ENCODE peak calls at places on chromosomes 2 and 18, in ten cellular contexts. W is foreskin fibroblast, S is cerebellar cortex, F is NCI-H2171 treated with DMSO at 0.1 percent for 48 hours, C is progenitor cell of endocrine pancreas, L is GM13977, R is endodermal cell, G is adrenal gland, K is NCI-H1436 treated with DMSO at 0.1 percent for 48 hours, P is neuronal stem cell. D is an unnamed sample.

GRCh38 chr2:28662468-28663095 is 89.0 kb upstream of the PPP1CB start:
- DNase-seq in F (no peak), G (no peak), S (no peak), P (no peak), L (no peak), K (no peak), C (no peak), W (peak), R (no peak), D (peak)

GRCh38 chr2:228535396-228535795 is 353.9 kb upstream of the SPHKAP start:
- DNase-seq in F (peak), W (no peak), C (no peak), G (no peak), K (no peak), S (peak), P (no peak), L (no peak), R (no peak), D (no peak)

GRCh38 chr2:109418716-109419115 is 195.1 kb downstream of the SEPTIN10 start:
- DNase-seq in F (no peak), C (no peak), K (no peak), R (no peak), G (no peak), L (no peak), S (no peak), P (no peak), W (no peak), D (no peak)

GRCh38 chr2:53952519-53952918 is 18.3 kb downstream of the PSME4 start:
- DNase-seq in S (no peak), P (no peak), L (no peak), C (no peak), F (no peak), K (no peak), G (no peak), R (peak), W (no peak), D (no peak)

GRCh38 chr2:8527031-8527430 is 154.8 kb upstream of the ID2 start:
- DNase-seq in R (no peak), W (no peak), F (no peak), K (no peak), L (no peak), G (no peak), C (no peak), S (no peak), P (no peak), D (no peak)

GRCh38 chr18:70337139-70337972 is 48.5 kb downstream of the SOCS6 start:
- DNase-seq in P (peak), L (no peak), F (no peak), W (peak), R (peak), K (no peak), S (no peak), G (peak), C (no peak), D (peak)

GRCh38 chr18:60040966-60041365 is 141.2 kb downstream of the PMAIP1 start:
- DNase-seq in P (no peak), F (no peak), C (no peak), L (no peak), W (no peak), K (no peak), R (no peak), S (no peak), G (no peak), D (no peak)

GRCh38 chr2:42639340-42640077 is 71.1 kb downstream of the MTA3 start:
- DNase-seq in F (no peak), C (no peak), K (no peak), P (no peak), S (no peak), G (no peak), W (no peak), R (no peak), L (peak), D (no peak)

GRCh38 chr2:19350678-19351401 is 7.6 kb downstream of the OSR1 start:
- DNase-seq in F (no peak), R (peak), K (no peak), P (no peak), S (no peak), W (no peak), L (peak), G (no peak), C (no peak), D (no peak)

GRCh38 chr2:23497063-23497462 is 112.1 kb downstream of the KLHL29 start:
- DNase-seq in W (no peak), G (no peak), L (no peak), K (no peak), P (no peak), C (no peak), R (peak), S (no peak), F (no peak), D (no peak)

GRCh38 chr2:28339516-28340175 is 53.0 kb upstream of the FOSL2 start:
- DNase-seq in W (no peak), K (no peak), R (no peak), F (no peak), C (no peak), G (no peak), S (no peak), P (no peak), L (no peak), D (no peak)

GRCh38 chr2:70357076-70358071 is 55.5 kb upstream of the FAM136A start:
- DNase-seq in S (no peak), G (no peak), C (no peak), P (no peak), R (no peak), K (no peak), L (no peak), F (no peak), W (peak), D (no peak)

GRCh38 chr18:36298113-36298701 is 694 bp downstream of the FHOD3 start:
- DNase-seq in F (peak), C (peak), P (peak), K (no peak), R (peak), W (no peak), G (peak), L (peak), S (no peak), D (no peak)

GRCh38 chr2:218745160-218745558 is 34.5 kb downstream of the TTLL4 start:
- DNase-seq in P (no peak), W (no peak), C (no peak), F (no peak), R (no peak), S (no peak), G (no peak), L (peak), K (no peak), D (peak)

GRCh38 chr2:28753043-28753683 is 1.5 kb downstream of the PPP1CB start:
- DNase-seq in S (peak), W (peak), K (no peak), G (peak), F (peak), P (no peak), C (no peak), R (peak), L (peak), D (peak)

GRCh38 chr2:148644885-148645134 is 259 bp downstream of the EPC2 start:
- DNase-seq in P (no peak), L (no peak), K (no peak), F (no peak), S (no peak), G (no peak), R (no peak), W (no peak), C (no peak), D (no peak)

GRCh38 chr2:162581931-162582330 is 238.0 kb downstream of the GCA start:
- DNase-seq in L (no peak), W (no peak), G (no peak), C (no peak), K (no peak), P (no peak), S (no peak), F (no peak), R (no peak), D (peak)

GRCh38 chr18:55523001-55523400 is 65.0 kb downstream of the TCF4 start:
- DNase-seq in W (no peak), P (no peak), C (no peak), K (no peak), G (no peak), R (no peak), S (no peak), L (no peak), F (no peak), D (no peak)

D was measured in Caki2.